ENCODE peak calls at places on chromosomes 4 and X, in five cellular contexts. R is stomach, G is HCT116, P is Panc1, S is GM12892. C is an unnamed sample.

GRCh38 chrX:37955273-37955672 is 51.1 kb upstream of the SYTL5 start:
- DNase-seq in R (no peak), P (no peak), G (no peak), S (no peak), C (no peak)

GRCh38 chrX:126985960-126986359 is 166.4 kb downstream of the PRR32 start:
- DNase-seq in R (no peak), P (no peak), S (no peak), G (no peak), C (no peak)

GRCh38 chrX:123322531-123322930 is 138.5 kb downstream of the GRIA3 start:
- DNase-seq in P (no peak), R (no peak), G (no peak), S (no peak), C (no peak)

GRCh38 chr4:40289366-40290188 is 45.6 kb upstream of the CHRNA9 start:
- DNase-seq in S (no peak), R (no peak), G (no peak), P (no peak), C (no peak)

GRCh38 chr4:26426892-26427291 is 63.4 kb downstream of the CCKAR start:
- DNase-seq in P (no peak), S (no peak), G (no peak), R (no peak), C (no peak)

GRCh38 chrX:68261060-68261672 is 172.1 kb downstream of the OPHN1 start:
- DNase-seq in R (no peak), G (no peak), P (no peak), S (no peak), C (no peak)

GRCh38 chrX:107632291-107632690 is 4.0 kb downstream of the PRPS1 start:
- DNase-seq in R (no peak), P (no peak), G (no peak), S (no peak), C (no peak)

GRCh38 chrX:14616301-14616700 is 87.0 kb downstream of the GLRA2 start:
- DNase-seq in P (no peak), R (no peak), S (no peak), G (no peak), C (no peak)

GRCh38 chrX:52574416-52575275 is 57.8 kb upstream of the XAGE1B start:
- DNase-seq in P (peak), S (peak), R (no peak), G (peak), C (peak)

GRCh38 chr4:127250577-127250976 is 382.2 kb upstream of the INTU start:
- DNase-seq in R (no peak), G (no peak), S (no peak), P (no peak), C (no peak)
- TF ChIP-seq POLR2AphosphoS5 in R (no peak), G (no peak), S (no peak), P (no peak), C (no peak)

DNA sequence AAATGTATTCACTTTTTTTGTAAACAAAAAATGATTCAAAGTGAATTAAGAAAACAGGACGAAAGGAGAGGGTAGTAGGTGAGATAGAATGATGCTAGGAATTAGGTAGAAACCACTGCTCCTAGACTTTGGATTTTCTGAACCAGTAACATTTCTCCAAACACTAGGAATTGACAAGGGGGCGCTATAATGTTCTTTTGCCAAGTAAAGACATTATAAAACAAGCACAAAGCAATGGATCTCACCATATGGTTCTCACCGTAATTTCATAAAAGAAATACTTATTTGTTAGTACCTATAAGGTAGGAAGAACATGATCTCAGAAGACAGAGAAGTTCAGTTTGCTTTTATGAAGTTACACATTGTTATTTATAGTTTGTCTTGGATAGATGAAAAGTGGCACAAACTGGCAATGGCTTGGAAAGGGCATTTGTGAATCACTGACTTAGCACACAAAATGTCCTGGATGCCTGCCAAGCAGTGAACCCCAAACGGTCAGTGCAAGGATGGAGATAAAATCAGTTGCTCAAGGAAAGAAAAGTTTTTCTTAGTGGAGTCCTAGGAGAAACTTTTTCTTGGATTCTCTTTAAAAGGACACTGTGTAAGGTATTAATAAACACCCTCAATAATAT is 8.1 kb upstream of the TBC1D1 start:
- DNase-seq in P (no peak), G (no peak), S (no peak), R (no peak), C (no peak)
- TF ChIP-seq POLR2AphosphoS5 in P (no peak), G (no peak), S (no peak), R (no peak), C (no peak)

GRCh38 chr4:47842985-47843384 is 5.1 kb upstream of the CORIN start:
- DNase-seq in S (no peak), G (no peak), R (no peak), P (no peak), C (no peak)

GRCh38 chr4:47837582-47838294 is at the start of gene CORIN:
- DNase-seq in P (no peak), G (no peak), R (no peak), S (no peak), C (no peak)

GRCh38 chr4:47839259-47839658 is 1.4 kb upstream of the CORIN start:
- DNase-seq in P (no peak), S (no peak), R (no peak), G (no peak), C (no peak)

GRCh38 chr4:47838445-47838844 is 578 bp upstream of the CORIN start:
- DNase-seq in G (no peak), P (no peak), S (no peak), R (no peak), C (no peak)

DNA sequence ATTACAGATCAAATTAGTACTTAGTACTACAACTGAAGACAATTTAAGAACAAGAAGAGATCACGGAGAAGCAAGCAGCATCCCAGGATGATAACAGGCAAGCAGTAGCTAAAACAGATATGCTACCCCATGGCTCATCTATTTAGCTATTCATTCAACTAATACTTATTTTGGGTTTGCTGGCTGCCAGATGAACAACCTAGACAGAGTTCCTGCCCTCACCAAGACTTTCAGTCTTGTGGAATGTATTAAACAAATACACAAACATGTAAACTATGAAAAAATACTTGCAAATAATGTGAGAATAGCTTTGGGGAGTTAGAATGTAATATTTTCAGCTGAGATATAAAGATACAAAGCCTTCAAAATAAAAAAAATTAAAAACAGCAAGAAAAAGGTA is 2.4 kb upstream of the CORIN start:
- DNase-seq in G (no peak), P (no peak), R (no peak), S (no peak), C (no peak)
- TF ChIP-seq POLR2AphosphoS5 in G (no peak), P (no peak), R (no peak), S (no peak), C (no peak)

DNA sequence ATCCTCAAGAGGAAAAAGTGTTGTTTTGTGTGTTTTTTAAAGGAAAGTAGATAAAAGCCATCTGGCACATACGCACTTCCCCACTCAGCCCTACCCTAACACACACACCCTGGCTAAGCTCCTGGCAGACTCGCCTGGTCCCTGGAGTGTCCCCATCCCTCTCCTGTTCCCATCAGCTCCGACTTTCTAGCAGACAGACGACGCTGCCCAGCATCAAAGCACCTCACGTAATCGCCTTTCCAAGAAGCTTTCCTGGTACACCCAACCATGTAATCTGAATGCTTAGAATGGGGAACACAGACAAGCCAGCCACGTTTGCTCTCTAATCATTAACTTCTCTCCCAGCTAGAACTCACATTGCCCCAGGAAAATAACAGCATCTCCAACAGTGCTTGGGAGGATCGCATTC is 116.2 kb downstream of the AFAP1 start:
- DNase-seq in G (no peak), P (no peak), R (peak), S (no peak), C (peak)
- TF ChIP-seq POLR2AphosphoS5 in G (no peak), P (no peak), R (peak), S (no peak), C (no peak)

DNA sequence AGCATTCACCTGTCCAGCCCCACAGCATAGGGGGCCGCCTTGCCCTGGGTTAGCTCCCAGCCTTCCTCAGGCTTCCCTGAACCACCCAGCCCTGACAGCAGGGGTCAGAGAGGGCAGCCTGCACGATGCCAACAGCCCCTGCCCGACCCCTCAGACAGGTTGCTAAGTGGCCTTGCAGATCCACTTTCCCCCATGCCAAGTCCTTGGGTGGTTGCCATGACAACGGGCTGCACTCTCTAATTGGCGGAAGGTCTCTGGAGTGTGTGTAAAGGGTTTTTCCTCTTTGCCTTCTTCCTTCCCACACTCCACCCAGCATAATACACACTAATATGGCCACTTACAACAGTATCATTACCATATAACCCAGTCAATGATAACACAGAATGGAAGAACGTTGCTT is 99.6 kb upstream of the AFAP1 start:
- DNase-seq in R (no peak), S (no peak), P (no peak), G (no peak), C (peak)
- TF ChIP-seq POLR2AphosphoS5 in R (no peak), S (no peak), P (no peak), G (no peak), C (no peak)

DNA sequence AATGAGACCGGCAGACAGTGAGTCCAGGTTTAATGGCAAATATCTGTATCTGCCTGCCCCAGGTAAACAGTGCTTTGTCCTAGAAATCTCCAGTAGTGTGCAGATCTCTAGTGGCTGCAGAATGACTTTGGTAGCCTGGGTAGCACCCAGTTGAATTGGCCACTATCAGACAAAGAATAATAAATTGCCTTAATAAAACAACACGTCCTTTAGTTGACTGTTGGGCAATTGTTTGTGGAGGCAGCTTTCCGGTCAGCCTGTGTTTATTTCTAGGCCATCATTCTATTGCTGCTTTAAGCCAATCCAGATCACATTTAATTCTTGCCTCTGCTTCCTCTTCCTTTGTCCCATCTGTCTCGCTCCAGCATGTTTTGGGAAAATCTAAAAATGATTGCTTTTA is 52.6 kb downstream of the SNX25 start:
- DNase-seq in G (no peak), R (no peak), P (no peak), S (no peak), C (no peak)
- TF ChIP-seq POLR2AphosphoS5 in G (no peak), R (no peak), P (no peak), S (no peak), C (no peak)

GRCh38 chr4:113327513-113327912 is 278.1 kb downstream of the ANK2 start:
- DNase-seq in P (no peak), R (no peak), G (no peak), S (no peak), C (no peak)
- TF ChIP-seq POLR2AphosphoS5 in P (no peak), R (no peak), G (no peak), S (no peak), C (no peak)

GRCh38 chr4:56613101-56613862 is 67.8 kb downstream of the HOPX start:
- DNase-seq in R (no peak), G (no peak), S (no peak), P (no peak), C (peak)
- TF ChIP-seq POLR2AphosphoS5 in R (no peak), G (no peak), S (no peak), P (no peak), C (no peak)

C was measured in endothelial cell of umbilical vein.